ENCODE peak calls at places on chromosomes 13 and 19, in four cellular contexts. C is HepG2, P is K562, U is GM12878. J is an unnamed sample.

GRCh38 chr19:48348039-48348438 is 15.7 kb downstream of the TMEM143 start:
- DNase-seq in C (peak; percentile 79), P (no peak), U (no peak), J (no peak)

GRCh38 chr13:19618925-19619324 is 14.5 kb upstream of the MPHOSPH8 start:
- DNase-seq in C (peak; percentile 79), P (peak; percentile 28), U (no peak), J (peak; percentile 15)

GRCh38 chr13:50677687-50678463 is 165.6 kb downstream of the DLEU7 start:
- DNase-seq in C (no peak), P (no peak), U (no peak), J (no peak)

GRCh38 chr19:50003810-50004419 is 21.3 kb downstream of the VRK3 start:
- DNase-seq in C (no peak), P (peak; percentile 80), U (peak; percentile 44), J (no peak)

GRCh38 chr13:114202581-114202980 is 23.5 kb downstream of the CFAP97D2 start:
- DNase-seq in C (no peak), P (no peak), U (no peak), J (no peak)

GRCh38 chr19:49592486-49593232 is 1.7 kb downstream of the PRR12 start:
- DNase-seq in C (no peak), P (peak; percentile 35), U (no peak), J (peak; percentile 32)

GRCh38 chr19:7004313-7004931 is 16.8 kb downstream of the MBD3L2B start:
- DNase-seq in C (peak; percentile 49), P (peak; percentile 13), U (no peak), J (no peak)

GRCh38 chr13:89812856-89813255 is 1534.6 kb upstream of the MIR17HG start:
- DNase-seq in C (no peak), P (no peak), U (no peak), J (no peak)

GRCh38 chr13:40189885-40190655 is 476.4 kb downstream of the FOXO1 start:
- DNase-seq in C (no peak), P (no peak), U (no peak), J (no peak)

GRCh38 chr13:30186644-30187431 is 120.5 kb downstream of the KATNAL1 start:
- DNase-seq in C (no peak), P (no peak), U (no peak), J (peak; percentile 20)

GRCh38 chr13:89029062-89029461 is 1357.9 kb downstream of the SLITRK5 start:
- DNase-seq in C (no peak), P (no peak), U (no peak), J (no peak)

GRCh38 chr19:3511506-3512251 is 5.6 kb downstream of the FZR1 start:
- DNase-seq in C (no peak), P (no peak), U (no peak), J (no peak)

GRCh38 chr19:5011476-5012238 is 42.7 kb downstream of the KDM4B start:
- DNase-seq in C (no peak), P (no peak), U (no peak), J (no peak)

GRCh38 chr13:28045861-28046260 is 54.5 kb downstream of the FLT3 start:
- DNase-seq in C (no peak), P (no peak), U (no peak), J (no peak)

GRCh38 chr19:2040647-2041435 is 10.2 kb downstream of the MKNK2 start:
- DNase-seq in C (no peak), P (no peak), U (no peak), J (no peak)

GRCh38 chr19:2041436-2041685 is 9.7 kb downstream of the MKNK2 start:
- DNase-seq in C (no peak), P (no peak), U (no peak), J (no peak)

GRCh38 chr19:2038284-2039081 is 12.6 kb downstream of the MKNK2 start:
- DNase-seq in C (no peak), P (no peak), U (no peak), J (no peak)

GRCh38 chr19:2039082-2039958 is 11.7 kb downstream of the MKNK2 start:
- DNase-seq in C (no peak), P (no peak), U (no peak), J (no peak)

GRCh38 chr19:2039959-2040646 is 10.9 kb downstream of the MKNK2 start:
- DNase-seq in C (no peak), P (no peak), U (no peak), J (no peak)
- TF ChIP-seq CBFB in C (no peak), P (no peak), U (no peak), J (no peak)

GRCh38 chr19:55663846-55664536 is 9.2 kb downstream of the U2AF2 start:
- DNase-seq in C (no peak), P (no peak), U (no peak), J (no peak)
- TF ChIP-seq CTCF in C (no peak), P (no peak), U (no peak), J (no peak)

GRCh38 chr13:51844862-51845573 is at the start of gene TMEM272:
- DNase-seq in C (peak; percentile 43), P (peak; percentile 85), U (no peak), J (peak; percentile 81)
- TF ChIP-seq USF2 in C (no peak), P (no peak), U (no peak), J (no peak)

DNA sequence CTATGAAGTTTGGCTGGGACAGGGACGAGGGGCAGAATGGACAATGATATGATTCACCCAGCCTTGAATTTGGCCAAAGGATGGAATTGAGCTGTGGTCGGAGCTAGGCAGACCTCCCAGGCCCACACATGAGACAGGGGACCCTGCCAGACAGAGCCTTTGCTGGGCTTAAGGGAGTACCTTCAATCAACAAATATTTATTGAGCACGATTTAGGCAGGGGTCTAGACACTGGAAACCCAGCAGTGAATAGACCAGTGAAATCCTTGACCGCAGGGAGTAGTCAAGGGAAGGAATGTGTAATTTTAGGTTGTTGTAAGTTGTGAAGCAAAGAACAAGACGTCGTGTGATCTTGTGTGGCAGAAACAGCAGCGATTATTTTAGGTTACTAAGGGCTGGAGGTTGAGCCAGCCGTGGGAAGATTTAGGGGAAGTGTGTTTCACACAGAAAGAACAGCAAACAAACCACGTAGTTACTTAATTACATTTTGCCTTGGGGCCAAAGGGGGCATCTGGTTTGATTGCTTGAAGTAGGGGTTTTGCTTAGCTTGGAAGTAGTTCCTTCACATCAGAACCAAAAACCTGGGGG is 16.9 kb upstream of the AP1M2 start:
- DNase-seq in C (no peak), P (no peak), U (peak; percentile 70), J (no peak)
- TF ChIP-seq CBFB in C (no peak), P (no peak), U (no peak), J (no peak)

GRCh38 chr13:97568850-97569249 is 134.9 kb downstream of the RAP2A start:
- DNase-seq in C (no peak), P (no peak), U (no peak), J (no peak)

GRCh38 chr13:97564929-97565328 is 131.0 kb downstream of the RAP2A start:
- DNase-seq in C (no peak), P (no peak), U (no peak), J (no peak)

GRCh38 chr13:97562962-97563361 is 129.0 kb downstream of the RAP2A start:
- DNase-seq in C (no peak), P (no peak), U (no peak), J (no peak)

GRCh38 chr13:97567510-97568243 is 133.7 kb downstream of the RAP2A start:
- DNase-seq in C (peak; percentile 54), P (no peak), U (peak; percentile 37), J (no peak)

DNA sequence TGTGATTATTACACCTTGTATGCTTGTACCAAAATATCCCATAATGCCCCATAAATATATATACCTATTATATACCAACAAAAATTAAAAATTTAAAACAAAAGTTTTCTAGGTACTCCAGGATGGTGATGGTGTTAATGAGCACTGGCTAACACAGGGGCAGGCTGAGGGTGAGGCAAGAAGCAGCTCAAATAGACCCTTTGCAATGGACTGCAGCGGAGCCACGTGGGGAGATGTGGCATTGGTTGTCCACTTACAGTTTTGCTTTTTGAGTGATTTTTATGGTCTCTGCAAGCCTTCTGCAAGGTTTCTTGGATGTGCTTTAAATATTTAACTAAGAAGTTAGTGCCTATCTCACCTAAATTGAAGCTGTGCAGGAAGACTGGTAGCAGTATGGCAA is 132.9 kb downstream of the RAP2A start:
- DNase-seq in C (no peak), P (no peak), U (no peak), J (no peak)
- TF ChIP-seq CTCF in C (peak; percentile 43), P (peak; percentile 4), U (peak; percentile 16), J (no peak)